ENCODE peak calls at places on chromosomes 12 and 14, in eight cellular contexts. N, T, Y, F, C, V, L and W are unnamed samples.

GRCh38 chr14:37594916-37595808 is at the start of the genes FOXA1 and TTC6:
- DNase-seq in N (peak; percentile 79), T (peak; percentile 60), Y (no peak), F (no peak), C (peak; percentile 70), V (peak; percentile 50), L (peak; percentile 82), W (peak; percentile 93)

GRCh38 chr14:52355016-52355430 is 40.9 kb downstream of the PTGER2 start:
- DNase-seq in N (no peak), T (no peak), Y (peak; percentile 98), F (no peak), C (no peak), V (no peak), L (no peak), W (no peak)

GRCh38 chr12:68490476-68490875 is 120.2 kb upstream of the RAP1B start:
- DNase-seq in N (no peak), T (no peak), Y (no peak), F (no peak), C (no peak), V (no peak), L (no peak), W (no peak)

GRCh38 chr14:95236221-95236620 is 78.9 kb upstream of the DICER1 start:
- DNase-seq in N (no peak), T (no peak), Y (no peak), F (no peak), C (no peak), V (no peak), L (no peak), W (no peak)

GRCh38 chr12:32331133-32331532 is 68.2 kb upstream of the FGD4 start:
- DNase-seq in N (no peak), T (no peak), Y (peak; percentile 11), F (no peak), C (no peak), V (no peak), L (no peak), W (no peak)

GRCh38 chr12:2795291-2796186 is 769 bp downstream of the FKBP4 start:
- DNase-seq in N (peak; percentile 82), T (peak; percentile 91), Y (peak; percentile 18), F (peak; percentile 89), C (peak; percentile 64), V (peak; percentile 66), L (peak; percentile 90), W (peak; percentile 81)

GRCh38 chr14:90678846-90679362 is 137.3 kb downstream of the TTC7B start:
- DNase-seq in N (no peak), T (no peak), Y (no peak), F (no peak), C (no peak), V (no peak), L (no peak), W (no peak)

GRCh38 chr14:100307215-100308111 is 1.2 kb upstream of the SLC25A29 start:
- DNase-seq in N (peak; percentile 63), T (no peak), Y (no peak), F (no peak), C (no peak), V (no peak), L (no peak), W (peak; percentile 36)

GRCh38 chr14:90936757-90937440 is 120.7 kb upstream of the TTC7B start:
- DNase-seq in N (no peak), T (no peak), Y (no peak), F (no peak), C (no peak), V (no peak), L (no peak), W (no peak)

GRCh38 chr14:28612414-28612813 is 154.2 kb upstream of the FOXG1 start:
- DNase-seq in N (no peak), T (no peak), Y (no peak), F (no peak), C (no peak), V (no peak), L (no peak), W (no peak)

GRCh38 chr12:96811083-96811482 is 96.0 kb upstream of the NEDD1 start:
- DNase-seq in N (no peak), T (no peak), Y (peak; percentile 96), F (no peak), C (no peak), V (no peak), L (no peak), W (no peak)

GRCh38 chr14:72610096-72610830 is 283.6 kb downstream of the DPF3 start:
- DNase-seq in N (no peak), T (no peak), Y (no peak), F (no peak), C (no peak), V (no peak), L (no peak), W (no peak)

GRCh38 chr12:64833928-64834327 is 9.5 kb downstream of the TBC1D30 start:
- DNase-seq in N (no peak), T (no peak), Y (no peak), F (no peak), C (no peak), V (no peak), L (no peak), W (no peak)

GRCh38 chr12:130018614-130019013 is 114.8 kb upstream of the TMEM132D start:
- DNase-seq in N (no peak), T (no peak), Y (no peak), F (no peak), C (no peak), V (no peak), L (no peak), W (no peak)

GRCh38 chr12:120402217-120402616 is 33.3 kb upstream of the MSI1 start:
- DNase-seq in N (no peak), T (no peak), Y (peak; percentile 18), F (no peak), C (no peak), V (no peak), L (no peak), W (no peak)

GRCh38 chr12:38390968-38391367 is 74.4 kb downstream of the ALG10B start:
- DNase-seq in N (no peak), T (no peak), Y (no peak), F (no peak), C (no peak), V (no peak), L (no peak), W (no peak)

GRCh38 chr12:38389581-38389980 is 73.0 kb downstream of the ALG10B start:
- DNase-seq in N (no peak), T (no peak), Y (no peak), F (no peak), C (no peak), V (no peak), L (no peak), W (no peak)

GRCh38 chr12:38392584-38393144 is 76.1 kb downstream of the ALG10B start:
- DNase-seq in N (no peak), T (no peak), Y (no peak), F (no peak), C (no peak), V (peak; percentile 16), L (no peak), W (no peak)
- TF ChIP-seq CTCF in N (no peak), T (no peak), Y (no peak), F (no peak), C (no peak), V (no peak), L (no peak), W (no peak)

GRCh38 chr14:104875811-104876210 is 10.7 kb downstream of the CEP170B start:
- DNase-seq in N (no peak), T (no peak), Y (no peak), F (no peak), C (no peak), V (no peak), L (peak; percentile 52), W (no peak)
- H3K4me3 ChIP-seq in N (no peak overlapping the region), T (no peak overlapping the region), Y (no peak overlapping the region), F (no peak overlapping the region), C (no peak overlapping the region), V (no peak overlapping the region), L (no peak overlapping the region), W (no peak overlapping the region)

GRCh38 chr14:99183311-99183710 is 88.7 kb downstream of the BCL11B start:
- DNase-seq in N (no peak), T (no peak), Y (no peak), F (no peak), C (no peak), V (no peak), L (no peak), W (no peak)

GRCh38 chr14:99181804-99182520 is 90.0 kb downstream of the BCL11B start:
- DNase-seq in N (no peak), T (no peak), Y (no peak), F (no peak), C (no peak), V (no peak), L (no peak), W (no peak)

GRCh38 chr14:99183716-99184115 is 88.3 kb downstream of the BCL11B start:
- DNase-seq in N (no peak), T (no peak), Y (no peak), F (no peak), C (no peak), V (no peak), L (no peak), W (no peak)

GRCh38 chr14:99181246-99181645 is 90.8 kb downstream of the BCL11B start:
- DNase-seq in N (no peak), T (no peak), Y (no peak), F (no peak), C (no peak), V (no peak), L (no peak), W (no peak)

GRCh38 chr14:99182548-99183115 is 89.4 kb downstream of the BCL11B start:
- DNase-seq in N (no peak), T (no peak), Y (no peak), F (no peak), C (no peak), V (no peak), L (no peak), W (no peak)
- H3K4me1 ChIP-seq in N (peaks cover 5% of the 10 kb centered on the region), T (no peaks in the 10 kb centered on the region), Y (no peaks in the 10 kb centered on the region), F (no peaks in the 10 kb centered on the region), C (no peaks in the 10 kb centered on the region), V (no peaks in the 10 kb centered on the region), L (no peaks in the 10 kb centered on the region), W (no peaks in the 10 kb centered on the region)

GRCh38 chr12:16939871-16940306 is 333.9 kb upstream of the LMO3 start:
- DNase-seq in N (peak; percentile 50), T (peak; percentile 12), Y (peak; percentile 66), F (no peak), C (peak; percentile 62), V (peak; percentile 79), L (no peak), W (peak; percentile 86)
- TF ChIP-seq CTCF in N (peak; percentile 62), T (peak; percentile 50), Y (peak; percentile 97), F (no peak), C (peak; percentile 51), V (peak; percentile 98), L (peak; percentile 48), W (peak; percentile 99)

GRCh38 chr14:64503184-64503433 is 529 bp downstream of the ZBTB25 start:
- DNase-seq in N (no peak), T (peak; percentile 18), Y (no peak), F (peak; percentile 50), C (no peak), V (no peak), L (no peak), W (no peak)
- H3K4me3 ChIP-seq in N (peak overlapping the region; percentile 78), T (peak overlapping the region; percentile 64), Y (peak overlapping the region; percentile 87), F (peak overlapping the region; percentile 68), C (peak overlapping the region; percentile 62), V (peak overlapping the region; percentile 86), L (peak overlapping the region; percentile 88), W (peak overlapping the region; percentile 97)